ENCODE peak calls at places on chromosome 3, in four cellular contexts. One of them, this sample, is unnamed.

GRCh38 chr3:165455360-165455759 is 259.2 kb upstream of the SLITRK3 start:
- DNase-seq in neural crest cell: no peak
- DNase-seq in WTC11: no peak
- DNase-seq in stimulated activated CD4-positive, alpha-beta T cell treated with anti-CD3 and anti-CD28 coated beads, Interleukin-4, amount 100 ng/mL, for 48 hours: no peak
- DNase-seq in this sample: no peak

GRCh38 chr3:41290306-41290705 is 91.0 kb downstream of the CTNNB1 start:
- DNase-seq in stimulated activated CD4-positive, alpha-beta T cell treated with anti-CD3 and anti-CD28 coated beads, Interleukin-4, amount 100 ng/mL, for 48 hours: no peak
- DNase-seq in neural crest cell: no peak
- DNase-seq in WTC11: no peak
- DNase-seq in this sample: no peak

GRCh38 chr3:9074079-9074478 is 110.8 kb upstream of the RAD18 start:
- DNase-seq in stimulated activated CD4-positive, alpha-beta T cell treated with anti-CD3 and anti-CD28 coated beads, Interleukin-4, amount 100 ng/mL, for 48 hours: no peak
- DNase-seq in neural crest cell: no peak
- DNase-seq in WTC11: no peak
- DNase-seq in this sample: no peak

GRCh38 chr3:139302084-139302800 is 41.6 kb upstream of the MRPS22 start:
- DNase-seq in neural crest cell: no peak
- DNase-seq in stimulated activated CD4-positive, alpha-beta T cell treated with anti-CD3 and anti-CD28 coated beads, Interleukin-4, amount 100 ng/mL, for 48 hours: no peak
- DNase-seq in WTC11: no peak
- DNase-seq in this sample: no peak

GRCh38 chr3:9111349-9112265 is 137.8 kb downstream of the SRGAP3 start:
- DNase-seq in WTC11: peak
- DNase-seq in neural crest cell: no peak
- DNase-seq in stimulated activated CD4-positive, alpha-beta T cell treated with anti-CD3 and anti-CD28 coated beads, Interleukin-4, amount 100 ng/mL, for 48 hours: no peak
- DNase-seq in this sample: no peak

GRCh38 chr3:32460031-32460749 is 42.5 kb downstream of the CMTM6 start:
- DNase-seq in neural crest cell: peak
- DNase-seq in stimulated activated CD4-positive, alpha-beta T cell treated with anti-CD3 and anti-CD28 coated beads, Interleukin-4, amount 100 ng/mL, for 48 hours: no peak
- DNase-seq in WTC11: peak
- DNase-seq in this sample: peak

GRCh38 chr3:105997800-105998526 is 129.2 kb upstream of the CBLB start:
- DNase-seq in stimulated activated CD4-positive, alpha-beta T cell treated with anti-CD3 and anti-CD28 coated beads, Interleukin-4, amount 100 ng/mL, for 48 hours: no peak
- DNase-seq in neural crest cell: no peak
- DNase-seq in WTC11: no peak
- DNase-seq in this sample: no peak

GRCh38 chr3:71724584-71725278 is 471 bp downstream of the EIF4E3 start:
- DNase-seq in stimulated activated CD4-positive, alpha-beta T cell treated with anti-CD3 and anti-CD28 coated beads, Interleukin-4, amount 100 ng/mL, for 48 hours: peak
- DNase-seq in neural crest cell: peak
- DNase-seq in WTC11: peak
- DNase-seq in this sample: peak

GRCh38 chr3:183984749-183985729 is 32.6 kb downstream of the ABCC5 start:
- DNase-seq in neural crest cell: no peak
- DNase-seq in WTC11: no peak
- DNase-seq in stimulated activated CD4-positive, alpha-beta T cell treated with anti-CD3 and anti-CD28 coated beads, Interleukin-4, amount 100 ng/mL, for 48 hours: no peak
- DNase-seq in this sample: no peak

GRCh38 chr3:161644871-161645636 is 148.4 kb downstream of the OTOL1 start:
- DNase-seq in WTC11: no peak
- DNase-seq in neural crest cell: no peak
- DNase-seq in stimulated activated CD4-positive, alpha-beta T cell treated with anti-CD3 and anti-CD28 coated beads, Interleukin-4, amount 100 ng/mL, for 48 hours: no peak
- DNase-seq in this sample: no peak

GRCh38 chr3:108914774-108915641 is 38.7 kb downstream of the GUCA1C start:
- DNase-seq in WTC11: peak
- DNase-seq in neural crest cell: peak
- DNase-seq in stimulated activated CD4-positive, alpha-beta T cell treated with anti-CD3 and anti-CD28 coated beads, Interleukin-4, amount 100 ng/mL, for 48 hours: peak
- DNase-seq in this sample: peak

GRCh38 chr3:155737844-155738460 is 6.9 kb downstream of the PLCH1 start:
- DNase-seq in WTC11: no peak
- DNase-seq in neural crest cell: no peak
- DNase-seq in stimulated activated CD4-positive, alpha-beta T cell treated with anti-CD3 and anti-CD28 coated beads, Interleukin-4, amount 100 ng/mL, for 48 hours: no peak
- DNase-seq in this sample: peak

GRCh38 chr3:171328419-171329082 is 131.7 kb downstream of the TNIK start:
- DNase-seq in neural crest cell: peak
- DNase-seq in stimulated activated CD4-positive, alpha-beta T cell treated with anti-CD3 and anti-CD28 coated beads, Interleukin-4, amount 100 ng/mL, for 48 hours: no peak
- DNase-seq in WTC11: peak
- DNase-seq in this sample: no peak

GRCh38 chr3:71226565-71227281 is 356.8 kb downstream of the FOXP1 start:
- DNase-seq in neural crest cell: no peak
- DNase-seq in stimulated activated CD4-positive, alpha-beta T cell treated with anti-CD3 and anti-CD28 coated beads, Interleukin-4, amount 100 ng/mL, for 48 hours: peak
- DNase-seq in WTC11: no peak
- DNase-seq in this sample: no peak

GRCh38 chr3:120741837-120742197 is 499 bp downstream of the RABL3 start:
- DNase-seq in neural crest cell: no peak
- DNase-seq in stimulated activated CD4-positive, alpha-beta T cell treated with anti-CD3 and anti-CD28 coated beads, Interleukin-4, amount 100 ng/mL, for 48 hours: no peak
- DNase-seq in WTC11: no peak
- DNase-seq in this sample: no peak

GRCh38 chr3:52809821-52810377 is 15.3 kb downstream of the ITIH3 start:
- DNase-seq in stimulated activated CD4-positive, alpha-beta T cell treated with anti-CD3 and anti-CD28 coated beads, Interleukin-4, amount 100 ng/mL, for 48 hours: no peak
- DNase-seq in WTC11: no peak
- DNase-seq in neural crest cell: no peak
- DNase-seq in this sample: no peak

GRCh38 chr3:45890405-45890804 is 4.1 kb downstream of the CCR9 start:
- DNase-seq in neural crest cell: no peak
- DNase-seq in stimulated activated CD4-positive, alpha-beta T cell treated with anti-CD3 and anti-CD28 coated beads, Interleukin-4, amount 100 ng/mL, for 48 hours: no peak
- DNase-seq in WTC11: no peak
- DNase-seq in this sample: no peak

GRCh38 chr3:73255609-73256029 is 194.2 kb downstream of the EBLN2 start:
- DNase-seq in stimulated activated CD4-positive, alpha-beta T cell treated with anti-CD3 and anti-CD28 coated beads, Interleukin-4, amount 100 ng/mL, for 48 hours: no peak
- DNase-seq in neural crest cell: no peak
- DNase-seq in WTC11: no peak
- DNase-seq in this sample: no peak

GRCh38 chr3:57068437-57069089 is 8.1 kb downstream of the SPATA12 start:
- DNase-seq in neural crest cell: no peak
- DNase-seq in WTC11: no peak
- DNase-seq in stimulated activated CD4-positive, alpha-beta T cell treated with anti-CD3 and anti-CD28 coated beads, Interleukin-4, amount 100 ng/mL, for 48 hours: no peak
- DNase-seq in this sample: peak

GRCh38 chr3:157445897-157446296 is 9.2 kb downstream of the PTX3 start:
- DNase-seq in neural crest cell: no peak
- DNase-seq in WTC11: no peak
- DNase-seq in stimulated activated CD4-positive, alpha-beta T cell treated with anti-CD3 and anti-CD28 coated beads, Interleukin-4, amount 100 ng/mL, for 48 hours: no peak
- DNase-seq in this sample: no peak

GRCh38 chr3:192055946-192056345 is 595.0 kb downstream of the PYDC2 start:
- DNase-seq in WTC11: no peak
- DNase-seq in neural crest cell: no peak
- DNase-seq in stimulated activated CD4-positive, alpha-beta T cell treated with anti-CD3 and anti-CD28 coated beads, Interleukin-4, amount 100 ng/mL, for 48 hours: no peak
- DNase-seq in this sample: no peak

GRCh38 chr3:122586918-122587317 is 9.5 kb downstream of the PARP15 start:
- DNase-seq in WTC11: no peak
- DNase-seq in stimulated activated CD4-positive, alpha-beta T cell treated with anti-CD3 and anti-CD28 coated beads, Interleukin-4, amount 100 ng/mL, for 48 hours: no peak
- DNase-seq in neural crest cell: no peak
- DNase-seq in this sample: no peak

GRCh38 chr3:55959681-55960080 is 472.6 kb upstream of the WNT5A start:
- DNase-seq in neural crest cell: no peak
- DNase-seq in WTC11: no peak
- DNase-seq in stimulated activated CD4-positive, alpha-beta T cell treated with anti-CD3 and anti-CD28 coated beads, Interleukin-4, amount 100 ng/mL, for 48 hours: no peak
- DNase-seq in this sample: no peak

GRCh38 chr3:129195731-129196256 is 12.1 kb upstream of the CNBP start:
- DNase-seq in stimulated activated CD4-positive, alpha-beta T cell treated with anti-CD3 and anti-CD28 coated beads, Interleukin-4, amount 100 ng/mL, for 48 hours: no peak
- DNase-seq in WTC11: no peak
- DNase-seq in neural crest cell: no peak
- DNase-seq in this sample: no peak